ENCODE peak calls at places on chromosomes 2 and 18, in eight cellular contexts. L, E, R, G, Z, H, Y and D are unnamed samples.
A peak's percentile ranks its signal among the peaks of the same experiment; 100 is the strongest.

GRCh38 chr2:176156301-176156958 is 677 bp upstream of the HOXD3 start:
- DNase-seq in L (no peak), E (no peak), R (no peak), G (no peak), Z (no peak), H (no peak), Y (no peak), D (no peak)

GRCh38 chr2:20562540-20563225 is 88.2 kb downstream of the HS1BP3 start:
- DNase-seq in L (no peak), E (no peak), R (no peak), G (no peak), Z (no peak), H (peak; percentile 59), Y (no peak), D (no peak)

GRCh38 chr2:97950329-97951154 is 45.2 kb downstream of the TMEM131 start:
- DNase-seq in L (peak; percentile 85), E (no peak), R (peak; percentile 85), G (peak; percentile 72), Z (no peak), H (no peak), Y (peak; percentile 91), D (peak; percentile 49)

GRCh38 chr2:225398372-225398771 is 1.1 kb upstream of the NYAP2 start:
- DNase-seq in L (no peak), E (no peak), R (no peak), G (no peak), Z (no peak), H (no peak), Y (no peak), D (no peak)

GRCh38 chr2:35114765-35115164 is 1240.8 kb upstream of the CRIM1 start:
- DNase-seq in L (no peak), E (no peak), R (no peak), G (no peak), Z (no peak), H (peak; percentile 30), Y (no peak), D (no peak)

GRCh38 chr2:148756292-148756975 is 111.9 kb downstream of the EPC2 start:
- DNase-seq in L (peak; percentile 5), E (no peak), R (no peak), G (peak; percentile 79), Z (no peak), H (no peak), Y (peak; percentile 7), D (peak; percentile 1)

GRCh38 chr2:152627010-152627957 is 90.0 kb downstream of the PRPF40A start:
- DNase-seq in L (peak; percentile 68), E (peak; percentile 55), R (no peak), G (peak; percentile 39), Z (no peak), H (no peak), Y (peak; percentile 57), D (no peak)

GRCh38 chr18:77676901-77677300 is 427.3 kb downstream of the GALR1 start:
- DNase-seq in L (no peak), E (no peak), R (no peak), G (no peak), Z (no peak), H (no peak), Y (no peak), D (no peak)

GRCh38 chr2:37916512-37917082 is 8.5 kb upstream of the RMDN2 start:
- DNase-seq in L (peak; percentile 93), E (no peak), R (no peak), G (peak; percentile 86), Z (no peak), H (no peak), Y (peak; percentile 64), D (peak; percentile 93)

GRCh38 chr18:31399336-31400032 is 22.9 kb downstream of the DSG4 start:
- DNase-seq in L (no peak), E (no peak), R (peak; percentile 65), G (no peak), Z (peak; percentile 63), H (no peak), Y (no peak), D (no peak)

DNA sequence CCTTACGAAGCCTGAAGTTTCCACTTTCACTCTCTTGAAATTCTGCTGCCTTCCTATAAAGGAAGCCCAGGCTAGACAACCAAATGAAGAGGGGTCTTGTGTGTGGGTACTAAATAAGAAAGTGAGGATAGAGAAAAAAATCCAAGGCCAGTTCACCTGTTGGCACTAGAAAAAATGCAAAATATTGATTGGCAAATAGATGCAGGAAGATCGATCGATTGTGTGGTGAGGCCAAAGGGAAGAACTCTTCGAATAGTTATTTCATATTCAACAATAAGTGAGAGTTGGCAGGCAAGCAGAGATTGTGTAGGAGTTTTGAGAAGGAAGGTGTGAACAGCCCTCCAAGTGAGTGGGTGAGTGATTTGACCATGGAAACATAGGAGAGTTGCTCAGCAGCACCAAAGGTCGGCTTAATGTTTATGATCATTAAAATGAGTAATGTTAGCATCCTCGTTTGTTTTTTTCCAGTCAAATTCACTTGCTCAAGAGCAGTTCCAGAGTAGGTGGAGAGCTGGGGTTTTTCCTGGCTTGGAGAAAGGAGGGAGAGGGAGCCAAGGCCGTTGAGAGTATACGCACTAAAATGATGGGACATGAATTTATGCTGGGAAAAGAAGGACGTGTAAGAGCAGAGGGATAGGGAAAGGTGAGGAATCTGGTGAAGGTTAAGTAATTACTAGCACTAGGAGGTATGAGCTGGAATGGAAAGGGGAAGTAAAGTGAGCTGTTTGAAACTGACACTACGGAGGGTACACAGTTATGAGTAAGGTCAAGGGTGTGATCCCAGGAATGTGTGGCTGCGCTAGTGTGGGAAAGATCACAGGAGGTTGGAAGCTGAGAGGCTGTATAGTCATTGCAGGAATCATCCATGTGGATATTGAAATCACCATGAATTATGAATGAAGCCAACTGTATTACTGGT is 1.1 kb upstream of the NAPG start:
- DNase-seq in L (peak; percentile 21), E (no peak), R (peak; percentile 29), G (no peak), Z (no peak), H (no peak), Y (peak; percentile 94), D (no peak)
- H3K4me3 ChIP-seq in L (no peak overlapping the region), E (peak overlapping the region; percentile 93), R (no peak overlapping the region), G (no peak overlapping the region), Z (peak overlapping the region; percentile 95), H (no peak overlapping the region), Y (peak overlapping the region; percentile 98), D (no peak overlapping the region)

GRCh38 chr2:10188211-10188610 is 65.7 kb downstream of the RRM2 start:
- DNase-seq in L (peak; percentile 46), E (no peak), R (no peak), G (no peak), Z (no peak), H (peak; percentile 52), Y (peak; percentile 33), D (no peak)
- TF ChIP-seq CTCF in L (peak; percentile 40), E (no peak), R (peak; percentile 38), G (peak; percentile 34), Z (peak; percentile 31), H (peak; percentile 52), Y (peak; percentile 35), D (peak; percentile 45)

DNA sequence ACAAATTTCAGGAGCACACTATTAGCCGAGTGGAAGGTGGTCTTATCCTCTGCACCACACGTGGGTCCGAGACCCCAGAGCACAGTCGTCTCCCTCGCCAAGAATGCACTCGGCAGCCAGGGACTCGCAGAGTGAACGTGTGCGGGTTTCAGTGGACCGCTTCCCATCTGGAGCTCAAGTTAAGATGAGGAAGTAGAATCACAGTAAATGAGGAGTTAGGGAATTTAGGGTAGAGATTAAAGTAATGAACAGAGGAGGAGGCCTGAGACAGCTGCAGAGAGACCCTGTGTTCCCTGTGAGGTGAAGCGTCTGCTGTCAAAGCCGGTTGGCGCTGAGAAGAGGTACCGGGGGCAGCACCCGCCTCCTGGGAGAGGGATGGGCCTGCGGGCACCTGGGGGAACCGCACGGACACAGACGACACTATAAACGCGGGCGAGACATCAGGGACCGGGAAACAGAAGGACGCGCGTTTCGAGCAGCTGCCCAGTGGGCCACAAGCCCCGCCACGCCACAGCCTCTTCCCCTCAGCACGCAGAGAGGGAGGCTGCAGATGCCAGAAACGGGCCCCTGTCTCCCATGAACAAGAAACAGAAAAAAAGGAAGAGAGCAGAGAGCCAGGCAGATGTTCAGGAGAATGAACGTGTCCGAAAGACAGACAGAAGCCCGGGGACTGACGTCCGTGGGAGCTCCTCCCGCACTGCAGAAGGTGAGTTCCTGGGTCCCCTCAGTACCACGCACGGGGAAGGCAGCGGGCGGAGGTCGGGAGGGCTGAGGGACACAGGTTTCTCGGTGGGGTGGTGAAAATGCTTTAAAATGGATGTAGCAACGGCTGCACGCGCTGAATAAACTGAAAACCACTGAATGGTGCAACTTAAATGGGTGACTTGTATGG is 5.4 kb upstream of the KCNG2 start:
- DNase-seq in L (no peak), E (no peak), R (no peak), G (no peak), Z (no peak), H (no peak), Y (no peak), D (no peak)
- H3K4me3 ChIP-seq in L (no peak overlapping the region), E (no peak overlapping the region), R (no peak overlapping the region), G (no peak overlapping the region), Z (no peak overlapping the region), H (no peak overlapping the region), Y (no peak overlapping the region), D (no peak overlapping the region)

DNA sequence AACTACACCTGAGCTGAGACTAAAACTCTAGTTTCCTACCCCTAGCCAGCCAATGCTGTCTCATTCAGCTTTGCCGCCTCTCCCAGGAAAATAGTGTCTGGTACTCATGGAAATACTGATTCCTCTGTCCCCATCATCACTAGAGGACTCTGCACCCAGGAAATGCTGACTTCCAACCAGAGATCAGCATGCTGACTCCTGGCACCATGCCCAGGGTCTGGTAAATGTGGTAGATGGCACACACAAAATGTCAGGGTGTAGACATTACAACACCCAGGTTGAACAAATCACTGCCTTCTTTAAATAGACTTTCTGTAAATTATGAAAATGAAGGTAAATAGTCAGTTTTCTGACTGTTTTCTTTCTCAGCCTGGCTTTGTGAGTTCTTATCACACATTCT is 307.3 kb upstream of the CHAC2 start:
- DNase-seq in L (no peak), E (no peak), R (no peak), G (no peak), Z (peak; percentile 34), H (peak; percentile 31), Y (peak; percentile 9), D (no peak)
- TF ChIP-seq CTCF in L (no peak), E (no peak), R (no peak), G (no peak), Z (no peak), H (no peak), Y (no peak), D (no peak)

GRCh38 chr2:138902239-138902871 is 122.2 kb upstream of the NXPH2 start:
- DNase-seq in L (no peak), E (no peak), R (no peak), G (no peak), Z (no peak), H (no peak), Y (no peak), D (no peak)
- H3K4me3 ChIP-seq in L (no peak overlapping the region), E (no peak overlapping the region), R (no peak overlapping the region), G (no peak overlapping the region), Z (no peak overlapping the region), H (no peak overlapping the region), Y (no peak overlapping the region), D (no peak overlapping the region)